ENCODE peak calls at places on chromosome 19, in five cellular contexts. One of them, this sample, is unnamed.
A peak's percentile ranks its signal among the peaks of the same experiment; 100 is the strongest.

GRCh38 chr19:49924004-49924880 is 4.8 kb upstream of the ATF5 start:
- DNase-seq in ovary: no peak
- DNase-seq in stimulated activated CD8-positive, alpha-beta memory T cell treated with anti-CD3 and anti-CD28 coated beads, Interleukin-12 subunit alpha, Interleukin-12 subunit beta, amount 100 ng/mL, for 4 hours: no peak
- DNase-seq in activated T-helper 9 cell treated with anti-CD3 and anti-CD28 coated beads, Interleukin-2, amount 50 U/mL, for 16 hours: no peak
- DNase-seq in activated naive CD4-positive, alpha-beta T cell treated with anti-CD3 and anti-CD28 coated beads, Interleukin-2, amount 10 ng/mL, durations not matched to agents 7 days and 5 days: no peak
- DNase-seq in this sample: no peak

GRCh38 chr19:43755256-43755801 is 567 bp upstream of the SMG9 start:
- DNase-seq in stimulated activated CD8-positive, alpha-beta memory T cell treated with anti-CD3 and anti-CD28 coated beads, Interleukin-12 subunit alpha, Interleukin-12 subunit beta, amount 100 ng/mL, for 4 hours: peak; percentile 58
- DNase-seq in ovary: peak; percentile 84
- DNase-seq in activated T-helper 9 cell treated with anti-CD3 and anti-CD28 coated beads, Interleukin-2, amount 50 U/mL, for 16 hours: peak; percentile 69
- DNase-seq in activated naive CD4-positive, alpha-beta T cell treated with anti-CD3 and anti-CD28 coated beads, Interleukin-2, amount 10 ng/mL, durations not matched to agents 7 days and 5 days: peak; percentile 88
- DNase-seq in this sample: peak; percentile 61

GRCh38 chr19:38247734-38248268 is 8.4 kb downstream of the PPP1R14A start:
- DNase-seq in activated naive CD4-positive, alpha-beta T cell treated with anti-CD3 and anti-CD28 coated beads, Interleukin-2, amount 10 ng/mL, durations not matched to agents 7 days and 5 days: no peak
- DNase-seq in stimulated activated CD8-positive, alpha-beta memory T cell treated with anti-CD3 and anti-CD28 coated beads, Interleukin-12 subunit alpha, Interleukin-12 subunit beta, amount 100 ng/mL, for 4 hours: no peak
- DNase-seq in ovary: no peak
- DNase-seq in activated T-helper 9 cell treated with anti-CD3 and anti-CD28 coated beads, Interleukin-2, amount 50 U/mL, for 16 hours: no peak
- DNase-seq in this sample: no peak

GRCh38 chr19:32543107-32543900 is 37.7 kb upstream of the PDCD5 start:
- DNase-seq in activated naive CD4-positive, alpha-beta T cell treated with anti-CD3 and anti-CD28 coated beads, Interleukin-2, amount 10 ng/mL, durations not matched to agents 7 days and 5 days: no peak
- DNase-seq in ovary: no peak
- DNase-seq in activated T-helper 9 cell treated with anti-CD3 and anti-CD28 coated beads, Interleukin-2, amount 50 U/mL, for 16 hours: no peak
- DNase-seq in stimulated activated CD8-positive, alpha-beta memory T cell treated with anti-CD3 and anti-CD28 coated beads, Interleukin-12 subunit alpha, Interleukin-12 subunit beta, amount 100 ng/mL, for 4 hours: no peak
- DNase-seq in this sample: no peak

GRCh38 chr19:46213806-46214205 is 15.7 kb upstream of the IGFL1 start:
- DNase-seq in ovary: no peak
- DNase-seq in activated naive CD4-positive, alpha-beta T cell treated with anti-CD3 and anti-CD28 coated beads, Interleukin-2, amount 10 ng/mL, durations not matched to agents 7 days and 5 days: no peak
- DNase-seq in activated T-helper 9 cell treated with anti-CD3 and anti-CD28 coated beads, Interleukin-2, amount 50 U/mL, for 16 hours: no peak
- DNase-seq in stimulated activated CD8-positive, alpha-beta memory T cell treated with anti-CD3 and anti-CD28 coated beads, Interleukin-12 subunit alpha, Interleukin-12 subunit beta, amount 100 ng/mL, for 4 hours: no peak
- DNase-seq in this sample: no peak

GRCh38 chr19:23403581-23404324 is 8.5 kb upstream of the ZNF91 start:
- DNase-seq in stimulated activated CD8-positive, alpha-beta memory T cell treated with anti-CD3 and anti-CD28 coated beads, Interleukin-12 subunit alpha, Interleukin-12 subunit beta, amount 100 ng/mL, for 4 hours: no peak
- DNase-seq in activated T-helper 9 cell treated with anti-CD3 and anti-CD28 coated beads, Interleukin-2, amount 50 U/mL, for 16 hours: no peak
- DNase-seq in ovary: no peak
- DNase-seq in activated naive CD4-positive, alpha-beta T cell treated with anti-CD3 and anti-CD28 coated beads, Interleukin-2, amount 10 ng/mL, durations not matched to agents 7 days and 5 days: no peak
- DNase-seq in this sample: no peak

GRCh38 chr19:17703823-17704463 is 15.3 kb upstream of the MAP1S start:
- DNase-seq in activated T-helper 9 cell treated with anti-CD3 and anti-CD28 coated beads, Interleukin-2, amount 50 U/mL, for 16 hours: peak; percentile 60
- DNase-seq in stimulated activated CD8-positive, alpha-beta memory T cell treated with anti-CD3 and anti-CD28 coated beads, Interleukin-12 subunit alpha, Interleukin-12 subunit beta, amount 100 ng/mL, for 4 hours: peak; percentile 33
- DNase-seq in ovary: no peak
- DNase-seq in activated naive CD4-positive, alpha-beta T cell treated with anti-CD3 and anti-CD28 coated beads, Interleukin-2, amount 10 ng/mL, durations not matched to agents 7 days and 5 days: peak; percentile 81
- DNase-seq in this sample: peak; percentile 43

GRCh38 chr19:54451331-54451871 is 2.4 kb downstream of the LENG8 start:
- DNase-seq in stimulated activated CD8-positive, alpha-beta memory T cell treated with anti-CD3 and anti-CD28 coated beads, Interleukin-12 subunit alpha, Interleukin-12 subunit beta, amount 100 ng/mL, for 4 hours: no peak
- DNase-seq in activated naive CD4-positive, alpha-beta T cell treated with anti-CD3 and anti-CD28 coated beads, Interleukin-2, amount 10 ng/mL, durations not matched to agents 7 days and 5 days: no peak
- DNase-seq in ovary: no peak
- DNase-seq in activated T-helper 9 cell treated with anti-CD3 and anti-CD28 coated beads, Interleukin-2, amount 50 U/mL, for 16 hours: no peak
- DNase-seq in this sample: no peak

GRCh38 chr19:36460046-36460445 is 29.3 kb downstream of the ZNF566 start:
- DNase-seq in stimulated activated CD8-positive, alpha-beta memory T cell treated with anti-CD3 and anti-CD28 coated beads, Interleukin-12 subunit alpha, Interleukin-12 subunit beta, amount 100 ng/mL, for 4 hours: no peak
- DNase-seq in activated T-helper 9 cell treated with anti-CD3 and anti-CD28 coated beads, Interleukin-2, amount 50 U/mL, for 16 hours: no peak
- DNase-seq in activated naive CD4-positive, alpha-beta T cell treated with anti-CD3 and anti-CD28 coated beads, Interleukin-2, amount 10 ng/mL, durations not matched to agents 7 days and 5 days: no peak
- DNase-seq in ovary: no peak
- DNase-seq in this sample: no peak

GRCh38 chr19:57757941-57758340 is 11.3 kb downstream of the ZNF776 start:
- DNase-seq in stimulated activated CD8-positive, alpha-beta memory T cell treated with anti-CD3 and anti-CD28 coated beads, Interleukin-12 subunit alpha, Interleukin-12 subunit beta, amount 100 ng/mL, for 4 hours: no peak
- DNase-seq in activated naive CD4-positive, alpha-beta T cell treated with anti-CD3 and anti-CD28 coated beads, Interleukin-2, amount 10 ng/mL, durations not matched to agents 7 days and 5 days: no peak
- DNase-seq in activated T-helper 9 cell treated with anti-CD3 and anti-CD28 coated beads, Interleukin-2, amount 50 U/mL, for 16 hours: no peak
- DNase-seq in ovary: no peak
- DNase-seq in this sample: no peak

GRCh38 chr19:48170817-48171347 is 402 bp downstream of the ZSWIM9 start:
- DNase-seq in stimulated activated CD8-positive, alpha-beta memory T cell treated with anti-CD3 and anti-CD28 coated beads, Interleukin-12 subunit alpha, Interleukin-12 subunit beta, amount 100 ng/mL, for 4 hours: no peak
- DNase-seq in activated naive CD4-positive, alpha-beta T cell treated with anti-CD3 and anti-CD28 coated beads, Interleukin-2, amount 10 ng/mL, durations not matched to agents 7 days and 5 days: no peak
- DNase-seq in ovary: no peak
- DNase-seq in activated T-helper 9 cell treated with anti-CD3 and anti-CD28 coated beads, Interleukin-2, amount 50 U/mL, for 16 hours: no peak
- DNase-seq in this sample: no peak